ENCODE peak calls at places on chromosomes 2 and 18, in five cellular contexts. One of them, this sample, is unnamed.

GRCh38 chr2:96802721-96803120 is 13.3 kb upstream of the CNNM3 start:
- DNase-seq in left cardiac atrium: no peak
- DNase-seq in NCI-H82: no peak
- DNase-seq in NCI-H460: no peak
- DNase-seq in activated CD8-positive, alpha-beta memory T cell treated with anti-CD3 and anti-CD28 coated beads for 48 hours: no peak
- DNase-seq in this sample: no peak

GRCh38 chr2:85605406-85606115 is 3.1 kb upstream of the TMEM150A start:
- DNase-seq in NCI-H460: no peak
- DNase-seq in activated CD8-positive, alpha-beta memory T cell treated with anti-CD3 and anti-CD28 coated beads for 48 hours: no peak
- DNase-seq in left cardiac atrium: no peak
- DNase-seq in NCI-H82: no peak
- DNase-seq in this sample: peak; percentile 49

GRCh38 chr2:27016801-27017325 is 15.9 kb upstream of the TMEM214 start:
- DNase-seq in NCI-H82: peak; percentile 92
- DNase-seq in NCI-H460: peak; percentile 78
- DNase-seq in activated CD8-positive, alpha-beta memory T cell treated with anti-CD3 and anti-CD28 coated beads for 48 hours: no peak
- DNase-seq in left cardiac atrium: peak; percentile 70
- DNase-seq in this sample: peak; percentile 52

GRCh38 chr2:196899976-196900375 is 26.5 kb downstream of the PGAP1 start:
- DNase-seq in NCI-H460: no peak
- DNase-seq in NCI-H82: no peak
- DNase-seq in activated CD8-positive, alpha-beta memory T cell treated with anti-CD3 and anti-CD28 coated beads for 48 hours: no peak
- DNase-seq in left cardiac atrium: no peak
- DNase-seq in this sample: no peak

GRCh38 chr18:62721837-62722795 is 6.8 kb downstream of the PHLPP1 start:
- DNase-seq in activated CD8-positive, alpha-beta memory T cell treated with anti-CD3 and anti-CD28 coated beads for 48 hours: no peak
- DNase-seq in left cardiac atrium: no peak
- DNase-seq in NCI-H460: no peak
- DNase-seq in NCI-H82: peak; percentile 58
- DNase-seq in this sample: no peak

GRCh38 chr18:67359868-67360838 is 156.4 kb downstream of the DSEL start:
- DNase-seq in NCI-H460: peak; percentile 69
- DNase-seq in activated CD8-positive, alpha-beta memory T cell treated with anti-CD3 and anti-CD28 coated beads for 48 hours: no peak
- DNase-seq in NCI-H82: no peak
- DNase-seq in left cardiac atrium: peak; percentile 49
- DNase-seq in this sample: no peak

GRCh38 chr2:120052597-120052996 is 39.7 kb downstream of the EPB41L5 start:
- DNase-seq in left cardiac atrium: no peak
- DNase-seq in NCI-H460: no peak
- DNase-seq in NCI-H82: no peak
- DNase-seq in activated CD8-positive, alpha-beta memory T cell treated with anti-CD3 and anti-CD28 coated beads for 48 hours: no peak
- DNase-seq in this sample: no peak

GRCh38 chr2:216081-216480 is 47.8 kb downstream of the SH3YL1 start:
- DNase-seq in NCI-H460: no peak
- DNase-seq in NCI-H82: no peak
- DNase-seq in activated CD8-positive, alpha-beta memory T cell treated with anti-CD3 and anti-CD28 coated beads for 48 hours: no peak
- DNase-seq in left cardiac atrium: no peak
- DNase-seq in this sample: no peak

GRCh38 chr2:109374548-109375130 is 239.1 kb downstream of the SEPTIN10 start:
- DNase-seq in left cardiac atrium: no peak
- DNase-seq in NCI-H82: no peak
- DNase-seq in NCI-H460: no peak
- DNase-seq in activated CD8-positive, alpha-beta memory T cell treated with anti-CD3 and anti-CD28 coated beads for 48 hours: no peak
- DNase-seq in this sample: peak; percentile 29

GRCh38 chr2:171089489-171089888 is 71.2 kb downstream of the TLK1 start:
- DNase-seq in NCI-H82: no peak
- DNase-seq in NCI-H460: no peak
- DNase-seq in activated CD8-positive, alpha-beta memory T cell treated with anti-CD3 and anti-CD28 coated beads for 48 hours: no peak
- DNase-seq in left cardiac atrium: no peak
- DNase-seq in this sample: no peak

GRCh38 chr18:21313576-21313975 is 71.5 kb downstream of the GREB1L start:
- DNase-seq in NCI-H460: no peak
- DNase-seq in NCI-H82: no peak
- DNase-seq in activated CD8-positive, alpha-beta memory T cell treated with anti-CD3 and anti-CD28 coated beads for 48 hours: no peak
- DNase-seq in left cardiac atrium: no peak
- DNase-seq in this sample: no peak

GRCh38 chr2:65116645-65117044 is 13.3 kb downstream of the RAB1A start:
- DNase-seq in left cardiac atrium: no peak
- DNase-seq in activated CD8-positive, alpha-beta memory T cell treated with anti-CD3 and anti-CD28 coated beads for 48 hours: no peak
- DNase-seq in NCI-H82: no peak
- DNase-seq in NCI-H460: no peak
- DNase-seq in this sample: no peak

GRCh38 chr2:68714866-68715265 is 19.7 kb upstream of the ARHGAP25 start:
- DNase-seq in NCI-H82: no peak
- DNase-seq in NCI-H460: no peak
- DNase-seq in activated CD8-positive, alpha-beta memory T cell treated with anti-CD3 and anti-CD28 coated beads for 48 hours: no peak
- DNase-seq in left cardiac atrium: peak; percentile 53
- DNase-seq in this sample: no peak

GRCh38 chr2:181203916-181204315 is 223.5 kb downstream of the UBE2E3 start:
- DNase-seq in left cardiac atrium: no peak
- DNase-seq in activated CD8-positive, alpha-beta memory T cell treated with anti-CD3 and anti-CD28 coated beads for 48 hours: no peak
- DNase-seq in NCI-H82: no peak
- DNase-seq in NCI-H460: no peak
- DNase-seq in this sample: no peak

GRCh38 chr2:192465145-192465544 is 270.4 kb upstream of the TMEFF2 start:
- DNase-seq in NCI-H460: no peak
- DNase-seq in NCI-H82: no peak
- DNase-seq in left cardiac atrium: no peak
- DNase-seq in activated CD8-positive, alpha-beta memory T cell treated with anti-CD3 and anti-CD28 coated beads for 48 hours: no peak
- DNase-seq in this sample: no peak

GRCh38 chr2:219699440-219699821 is 72.0 kb downstream of the SLC4A3 start:
- DNase-seq in activated CD8-positive, alpha-beta memory T cell treated with anti-CD3 and anti-CD28 coated beads for 48 hours: no peak
- DNase-seq in NCI-H460: no peak
- DNase-seq in left cardiac atrium: no peak
- DNase-seq in NCI-H82: no peak
- DNase-seq in this sample: no peak

GRCh38 chr2:191486584-191487320 is 191.2 kb upstream of the NABP1 start:
- DNase-seq in NCI-H82: no peak
- DNase-seq in activated CD8-positive, alpha-beta memory T cell treated with anti-CD3 and anti-CD28 coated beads for 48 hours: no peak
- DNase-seq in NCI-H460: no peak
- DNase-seq in left cardiac atrium: peak; percentile 33
- DNase-seq in this sample: no peak

GRCh38 chr2:133097666-133098065 is 427.7 kb upstream of the LYPD1 start:
- DNase-seq in NCI-H82: no peak
- DNase-seq in NCI-H460: no peak
- DNase-seq in activated CD8-positive, alpha-beta memory T cell treated with anti-CD3 and anti-CD28 coated beads for 48 hours: no peak
- DNase-seq in left cardiac atrium: no peak
- DNase-seq in this sample: no peak

GRCh38 chr18:74806700-74807416 is 209.2 kb downstream of the ZNF407 start:
- DNase-seq in activated CD8-positive, alpha-beta memory T cell treated with anti-CD3 and anti-CD28 coated beads for 48 hours: no peak
- DNase-seq in NCI-H460: peak; percentile 30
- DNase-seq in left cardiac atrium: no peak
- DNase-seq in NCI-H82: no peak
- DNase-seq in this sample: no peak

GRCh38 chr18:44691148-44691925 is 10.6 kb downstream of the SETBP1 start:
- DNase-seq in left cardiac atrium: no peak
- DNase-seq in activated CD8-positive, alpha-beta memory T cell treated with anti-CD3 and anti-CD28 coated beads for 48 hours: no peak
- DNase-seq in NCI-H82: no peak
- DNase-seq in NCI-H460: no peak
- DNase-seq in this sample: no peak

GRCh38 chr2:60945341-60945740 is 64.0 kb downstream of the REL start:
- DNase-seq in NCI-H460: no peak
- DNase-seq in activated CD8-positive, alpha-beta memory T cell treated with anti-CD3 and anti-CD28 coated beads for 48 hours: no peak
- DNase-seq in NCI-H82: peak; percentile 89
- DNase-seq in left cardiac atrium: no peak
- DNase-seq in this sample: no peak

GRCh38 chr2:26179446-26179907 is 6.6 kb downstream of the GAREM2 start:
- DNase-seq in activated CD8-positive, alpha-beta memory T cell treated with anti-CD3 and anti-CD28 coated beads for 48 hours: no peak
- DNase-seq in left cardiac atrium: no peak
- DNase-seq in NCI-H460: no peak
- DNase-seq in NCI-H82: no peak
- DNase-seq in this sample: no peak

GRCh38 chr2:55119711-55120487 is 69.6 kb upstream of the RTN4 start:
- DNase-seq in activated CD8-positive, alpha-beta memory T cell treated with anti-CD3 and anti-CD28 coated beads for 48 hours: no peak
- DNase-seq in NCI-H460: no peak
- DNase-seq in NCI-H82: peak; percentile 99
- DNase-seq in left cardiac atrium: no peak
- DNase-seq in this sample: no peak

GRCh38 chr18:3671181-3671580 is 221.2 kb downstream of the TGIF1 start:
- DNase-seq in NCI-H460: no peak
- DNase-seq in NCI-H82: no peak
- DNase-seq in activated CD8-positive, alpha-beta memory T cell treated with anti-CD3 and anti-CD28 coated beads for 48 hours: no peak
- DNase-seq in left cardiac atrium: no peak
- DNase-seq in this sample: no peak

GRCh38 chr2:138086556-138086955 is 122.3 kb downstream of the HNMT start:
- DNase-seq in NCI-H460: no peak
- DNase-seq in activated CD8-positive, alpha-beta memory T cell treated with anti-CD3 and anti-CD28 coated beads for 48 hours: no peak
- DNase-seq in left cardiac atrium: no peak
- DNase-seq in NCI-H82: no peak
- DNase-seq in this sample: no peak

GRCh38 chr18:62018034-62018760 is 125.4 kb upstream of the RNF152 start:
- DNase-seq in NCI-H82: no peak
- DNase-seq in NCI-H460: no peak
- DNase-seq in left cardiac atrium: peak; percentile 45
- DNase-seq in activated CD8-positive, alpha-beta memory T cell treated with anti-CD3 and anti-CD28 coated beads for 48 hours: no peak
- DNase-seq in this sample: no peak

GRCh38 chr2:162022290-162022945 is 51.6 kb downstream of the DPP4 start:
- DNase-seq in NCI-H82: no peak
- DNase-seq in activated CD8-positive, alpha-beta memory T cell treated with anti-CD3 and anti-CD28 coated beads for 48 hours: no peak
- DNase-seq in left cardiac atrium: no peak
- DNase-seq in NCI-H460: no peak
- DNase-seq in this sample: no peak

GRCh38 chr2:8193146-8193545 is 488.7 kb upstream of the ID2 start:
- DNase-seq in NCI-H82: no peak
- DNase-seq in left cardiac atrium: no peak
- DNase-seq in activated CD8-positive, alpha-beta memory T cell treated with anti-CD3 and anti-CD28 coated beads for 48 hours: no peak
- DNase-seq in NCI-H460: no peak
- DNase-seq in this sample: no peak

This sample was measured in mesothelial cell of epicardium.